ENCODE peak calls at places on chromosome 9, in nine cellular contexts. M is OCI-LY7; I is gastrocnemius medialis; T is fibroblast of mammary gland; O is DMS53; U is kidney tubule cell; Z is activated naive CD4-positive, alpha-beta T cell treated with anti-CD3 and anti-CD28 coated beads, Interleukin-2, amount 50 U/mL, for 16 hours; V is NCI-H1694; B is hypothalamus. L is an unnamed sample.

GRCh38 chr9:21965401-21965951 is 28.7 kb downstream of the CDKN2A start:
- DNase-seq in M (no peak), I (no peak), T (peak), O (peak), U (peak), Z (peak), V (no peak), B (no peak), L (peak)

GRCh38 chr9:111298831-111299603 is 31.0 kb downstream of the OR2K2 start:
- DNase-seq in M (peak), I (peak), T (peak), O (peak), U (peak), Z (no peak), V (peak), B (peak), L (peak)

GRCh38 chr9:20078246-20078645 is 289.4 kb upstream of the SLC24A2 start:
- DNase-seq in M (no peak), I (no peak), T (no peak), O (no peak), U (no peak), Z (no peak), V (no peak), B (no peak), L (no peak)

GRCh38 chr9:104775574-104775936 is 11.6 kb downstream of the NIPSNAP3B start:
- DNase-seq in M (no peak), I (no peak), T (no peak), O (no peak), U (no peak), Z (no peak), V (no peak), B (no peak), L (no peak)

GRCh38 chr9:70760228-70760627 is 345.8 kb upstream of the KLF9 start:
- DNase-seq in M (no peak), I (no peak), T (no peak), O (no peak), U (no peak), Z (no peak), V (no peak), B (no peak), L (no peak)

GRCh38 chr9:34383904-34384303 is 7.2 kb upstream of the MYORG start:
- DNase-seq in M (no peak), I (no peak), T (no peak), O (no peak), U (no peak), Z (no peak), V (no peak), B (no peak), L (no peak)

GRCh38 chr9:99579964-99580363 is 241.7 kb upstream of the NR4A3 start:
- DNase-seq in M (no peak), I (no peak), T (no peak), O (no peak), U (no peak), Z (no peak), V (no peak), B (no peak), L (no peak)

GRCh38 chr9:91100878-91101450 is 260.8 kb downstream of the AUH start:
- DNase-seq in M (no peak), I (peak), T (peak), O (no peak), U (no peak), Z (no peak), V (no peak), B (no peak), L (no peak)

GRCh38 chr9:6938447-6938846 is 180.7 kb downstream of the KDM4C start:
- DNase-seq in M (no peak), I (no peak), T (peak), O (no peak), U (peak), Z (no peak), V (no peak), B (no peak), L (peak)

GRCh38 chr9:127550277-127550676 is 61.8 kb upstream of the STXBP1 start:
- DNase-seq in M (no peak), I (no peak), T (no peak), O (no peak), U (peak), Z (no peak), V (no peak), B (no peak), L (no peak)

GRCh38 chr9:35517552-35518211 is 27.8 kb downstream of the RUSC2 start:
- DNase-seq in M (no peak), I (no peak), T (no peak), O (no peak), U (no peak), Z (no peak), V (no peak), B (no peak), L (no peak)

GRCh38 chr9:121283072-121283398 is 15.1 kb downstream of the GSN start:
- DNase-seq in M (no peak), I (no peak), T (no peak), O (no peak), U (no peak), Z (no peak), V (no peak), B (no peak), L (no peak)

GRCh38 chr9:133890583-133890982 is 101.5 kb downstream of the VAV2 start:
- DNase-seq in M (no peak), I (no peak), T (no peak), O (no peak), U (no peak), Z (no peak), V (no peak), B (no peak), L (no peak)

GRCh38 chr9:36815566-36816348 is 218.3 kb downstream of the PAX5 start:
- DNase-seq in M (no peak), I (no peak), T (peak), O (no peak), U (no peak), Z (no peak), V (no peak), B (no peak), L (no peak)

GRCh38 chr9:2260401-2261306 is 245.5 kb downstream of the SMARCA2 start:
- DNase-seq in M (no peak), I (no peak), T (peak), O (peak), U (peak), Z (no peak), V (no peak), B (no peak), L (peak)

GRCh38 chr9:6925841-6926240 is 168.1 kb downstream of the KDM4C start:
- DNase-seq in M (no peak), I (no peak), T (no peak), O (no peak), U (no peak), Z (no peak), V (no peak), B (no peak), L (no peak)

GRCh38 chr9:88280816-88281382 is 107.3 kb upstream of the SPIN1 start:
- DNase-seq in M (no peak), I (no peak), T (peak), O (no peak), U (peak), Z (no peak), V (no peak), B (peak), L (peak)

L was measured in fibroblast of the aortic adventitia.